ENCODE peak calls at places on chromosomes 16 and 17, in nine cellular contexts. One of them, this sample, is unnamed.

GRCh38 chr16:19645557-19645981 is 72.5 kb downstream of the KNOP1 start:
- DNase-seq in fibroblast of mammary gland: peak
- DNase-seq in stimulated activated CD4-positive, alpha-beta T cell treated with anti-CD3 and anti-CD28 coated beads, Interleukin-4, amount 100 ng/mL, for 4 hours: no peak
- DNase-seq in AG08395: no peak
- DNase-seq in glutamatergic neuron: no peak
- DNase-seq in AG20443: no peak
- DNase-seq in GM13977: no peak
- DNase-seq in activated T-helper 1 cell treated with anti-CD3 and anti-CD28 coated beads, Interleukin-2, amount 50 U/mL, for 16 hours: no peak
- DNase-seq in effector CD4-positive, alpha-beta T cell: no peak
- DNase-seq in this sample: no peak

GRCh38 chr17:50459081-50459676 is 9.5 kb downstream of the CHAD start:
- DNase-seq in stimulated activated CD4-positive, alpha-beta T cell treated with anti-CD3 and anti-CD28 coated beads, Interleukin-4, amount 100 ng/mL, for 4 hours: no peak
- DNase-seq in AG08395: no peak
- DNase-seq in fibroblast of mammary gland: peak
- DNase-seq in glutamatergic neuron: no peak
- DNase-seq in activated T-helper 1 cell treated with anti-CD3 and anti-CD28 coated beads, Interleukin-2, amount 50 U/mL, for 16 hours: no peak
- DNase-seq in GM13977: no peak
- DNase-seq in effector CD4-positive, alpha-beta T cell: no peak
- DNase-seq in AG20443: no peak
- DNase-seq in this sample: no peak

GRCh38 chr16:83115491-83116232 is 488.9 kb downstream of the CDH13 start:
- DNase-seq in GM13977: no peak
- DNase-seq in effector CD4-positive, alpha-beta T cell: no peak
- DNase-seq in glutamatergic neuron: no peak
- DNase-seq in fibroblast of mammary gland: no peak
- DNase-seq in AG08395: no peak
- DNase-seq in stimulated activated CD4-positive, alpha-beta T cell treated with anti-CD3 and anti-CD28 coated beads, Interleukin-4, amount 100 ng/mL, for 4 hours: no peak
- DNase-seq in AG20443: no peak
- DNase-seq in activated T-helper 1 cell treated with anti-CD3 and anti-CD28 coated beads, Interleukin-2, amount 50 U/mL, for 16 hours: no peak
- DNase-seq in this sample: no peak

GRCh38 chr16:30983289-30983889 is 1.6 kb upstream of the HSD3B7 start:
- DNase-seq in fibroblast of mammary gland: no peak
- DNase-seq in glutamatergic neuron: no peak
- DNase-seq in effector CD4-positive, alpha-beta T cell: no peak
- DNase-seq in AG08395: no peak
- DNase-seq in AG20443: no peak
- DNase-seq in activated T-helper 1 cell treated with anti-CD3 and anti-CD28 coated beads, Interleukin-2, amount 50 U/mL, for 16 hours: no peak
- DNase-seq in GM13977: no peak
- DNase-seq in stimulated activated CD4-positive, alpha-beta T cell treated with anti-CD3 and anti-CD28 coated beads, Interleukin-4, amount 100 ng/mL, for 4 hours: no peak
- DNase-seq in this sample: no peak

GRCh38 chr16:66028505-66029216 is 337.8 kb upstream of the CDH5 start:
- DNase-seq in fibroblast of mammary gland: peak
- DNase-seq in stimulated activated CD4-positive, alpha-beta T cell treated with anti-CD3 and anti-CD28 coated beads, Interleukin-4, amount 100 ng/mL, for 4 hours: no peak
- DNase-seq in glutamatergic neuron: no peak
- DNase-seq in AG20443: peak
- DNase-seq in activated T-helper 1 cell treated with anti-CD3 and anti-CD28 coated beads, Interleukin-2, amount 50 U/mL, for 16 hours: no peak
- DNase-seq in GM13977: no peak
- DNase-seq in AG08395: peak
- DNase-seq in effector CD4-positive, alpha-beta T cell: no peak
- DNase-seq in this sample: peak

GRCh38 chr16:87432330-87432915 is 40.3 kb downstream of the MAP1LC3B start:
- DNase-seq in activated T-helper 1 cell treated with anti-CD3 and anti-CD28 coated beads, Interleukin-2, amount 50 U/mL, for 16 hours: no peak
- DNase-seq in fibroblast of mammary gland: no peak
- DNase-seq in glutamatergic neuron: no peak
- DNase-seq in GM13977: no peak
- DNase-seq in AG08395: no peak
- DNase-seq in AG20443: no peak
- DNase-seq in stimulated activated CD4-positive, alpha-beta T cell treated with anti-CD3 and anti-CD28 coated beads, Interleukin-4, amount 100 ng/mL, for 4 hours: no peak
- DNase-seq in effector CD4-positive, alpha-beta T cell: no peak
- DNase-seq in this sample: no peak

GRCh38 chr16:835373-835772 is 34.8 kb upstream of the GNG13 start:
- DNase-seq in glutamatergic neuron: no peak
- DNase-seq in activated T-helper 1 cell treated with anti-CD3 and anti-CD28 coated beads, Interleukin-2, amount 50 U/mL, for 16 hours: no peak
- DNase-seq in effector CD4-positive, alpha-beta T cell: no peak
- DNase-seq in AG08395: no peak
- DNase-seq in AG20443: no peak
- DNase-seq in stimulated activated CD4-positive, alpha-beta T cell treated with anti-CD3 and anti-CD28 coated beads, Interleukin-4, amount 100 ng/mL, for 4 hours: no peak
- DNase-seq in fibroblast of mammary gland: no peak
- DNase-seq in GM13977: no peak
- DNase-seq in this sample: no peak

GRCh38 chr17:62854026-62854425 is 45.9 kb upstream of the MARCHF10 start:
- DNase-seq in AG20443: no peak
- DNase-seq in stimulated activated CD4-positive, alpha-beta T cell treated with anti-CD3 and anti-CD28 coated beads, Interleukin-4, amount 100 ng/mL, for 4 hours: no peak
- DNase-seq in AG08395: peak
- DNase-seq in GM13977: no peak
- DNase-seq in activated T-helper 1 cell treated with anti-CD3 and anti-CD28 coated beads, Interleukin-2, amount 50 U/mL, for 16 hours: no peak
- DNase-seq in glutamatergic neuron: no peak
- DNase-seq in fibroblast of mammary gland: peak
- DNase-seq in effector CD4-positive, alpha-beta T cell: no peak
- DNase-seq in this sample: no peak

GRCh38 chr16:81137012-81137335 is 40.8 kb upstream of the GCSH start:
- DNase-seq in GM13977: no peak
- DNase-seq in stimulated activated CD4-positive, alpha-beta T cell treated with anti-CD3 and anti-CD28 coated beads, Interleukin-4, amount 100 ng/mL, for 4 hours: no peak
- DNase-seq in AG20443: peak
- DNase-seq in fibroblast of mammary gland: peak
- DNase-seq in glutamatergic neuron: no peak
- DNase-seq in activated T-helper 1 cell treated with anti-CD3 and anti-CD28 coated beads, Interleukin-2, amount 50 U/mL, for 16 hours: no peak
- DNase-seq in AG08395: peak
- DNase-seq in effector CD4-positive, alpha-beta T cell: no peak
- DNase-seq in this sample: no peak

GRCh38 chr17:81395600-81396277 is 482 bp downstream of the BAHCC1 start:
- DNase-seq in fibroblast of mammary gland: no peak
- DNase-seq in stimulated activated CD4-positive, alpha-beta T cell treated with anti-CD3 and anti-CD28 coated beads, Interleukin-4, amount 100 ng/mL, for 4 hours: no peak
- DNase-seq in AG08395: no peak
- DNase-seq in GM13977: no peak
- DNase-seq in glutamatergic neuron: no peak
- DNase-seq in activated T-helper 1 cell treated with anti-CD3 and anti-CD28 coated beads, Interleukin-2, amount 50 U/mL, for 16 hours: no peak
- DNase-seq in AG20443: no peak
- DNase-seq in effector CD4-positive, alpha-beta T cell: no peak
- DNase-seq in this sample: no peak

GRCh38 chr16:13733561-13733960 is 186.4 kb upstream of the ERCC4 start:
- DNase-seq in stimulated activated CD4-positive, alpha-beta T cell treated with anti-CD3 and anti-CD28 coated beads, Interleukin-4, amount 100 ng/mL, for 4 hours: no peak
- DNase-seq in effector CD4-positive, alpha-beta T cell: no peak
- DNase-seq in GM13977: no peak
- DNase-seq in AG08395: no peak
- DNase-seq in AG20443: no peak
- DNase-seq in fibroblast of mammary gland: no peak
- DNase-seq in glutamatergic neuron: no peak
- DNase-seq in activated T-helper 1 cell treated with anti-CD3 and anti-CD28 coated beads, Interleukin-2, amount 50 U/mL, for 16 hours: no peak
- DNase-seq in this sample: no peak

GRCh38 chr17:28885363-28885762 is 12.2 kb downstream of the FLOT2 start:
- DNase-seq in AG08395: no peak
- DNase-seq in fibroblast of mammary gland: no peak
- DNase-seq in AG20443: no peak
- DNase-seq in stimulated activated CD4-positive, alpha-beta T cell treated with anti-CD3 and anti-CD28 coated beads, Interleukin-4, amount 100 ng/mL, for 4 hours: no peak
- DNase-seq in glutamatergic neuron: no peak
- DNase-seq in activated T-helper 1 cell treated with anti-CD3 and anti-CD28 coated beads, Interleukin-2, amount 50 U/mL, for 16 hours: no peak
- DNase-seq in effector CD4-positive, alpha-beta T cell: no peak
- DNase-seq in GM13977: no peak
- DNase-seq in this sample: no peak

GRCh38 chr17:34706029-34706428 is 126.6 kb downstream of the TMEM132E start:
- DNase-seq in glutamatergic neuron: no peak
- DNase-seq in activated T-helper 1 cell treated with anti-CD3 and anti-CD28 coated beads, Interleukin-2, amount 50 U/mL, for 16 hours: no peak
- DNase-seq in fibroblast of mammary gland: peak
- DNase-seq in stimulated activated CD4-positive, alpha-beta T cell treated with anti-CD3 and anti-CD28 coated beads, Interleukin-4, amount 100 ng/mL, for 4 hours: no peak
- DNase-seq in effector CD4-positive, alpha-beta T cell: no peak
- DNase-seq in AG08395: peak
- DNase-seq in GM13977: no peak
- DNase-seq in AG20443: peak
- DNase-seq in this sample: no peak

GRCh38 chr16:47374629-47375028 is 86.2 kb downstream of the ITFG1 start:
- DNase-seq in AG20443: no peak
- DNase-seq in activated T-helper 1 cell treated with anti-CD3 and anti-CD28 coated beads, Interleukin-2, amount 50 U/mL, for 16 hours: no peak
- DNase-seq in stimulated activated CD4-positive, alpha-beta T cell treated with anti-CD3 and anti-CD28 coated beads, Interleukin-4, amount 100 ng/mL, for 4 hours: no peak
- DNase-seq in fibroblast of mammary gland: no peak
- DNase-seq in effector CD4-positive, alpha-beta T cell: no peak
- DNase-seq in glutamatergic neuron: no peak
- DNase-seq in GM13977: no peak
- DNase-seq in AG08395: no peak
- DNase-seq in this sample: no peak

GRCh38 chr17:63275318-63275967 is 170.7 kb downstream of the CYB561 start:
- DNase-seq in glutamatergic neuron: no peak
- DNase-seq in AG08395: peak
- DNase-seq in fibroblast of mammary gland: peak
- DNase-seq in activated T-helper 1 cell treated with anti-CD3 and anti-CD28 coated beads, Interleukin-2, amount 50 U/mL, for 16 hours: no peak
- DNase-seq in stimulated activated CD4-positive, alpha-beta T cell treated with anti-CD3 and anti-CD28 coated beads, Interleukin-4, amount 100 ng/mL, for 4 hours: no peak
- DNase-seq in effector CD4-positive, alpha-beta T cell: no peak
- DNase-seq in GM13977: no peak
- DNase-seq in AG20443: peak
- DNase-seq in this sample: peak

GRCh38 chr17:29573871-29574731 is 5.6 kb downstream of the TP53I13 start:
- DNase-seq in effector CD4-positive, alpha-beta T cell: no peak
- DNase-seq in GM13977: no peak
- DNase-seq in activated T-helper 1 cell treated with anti-CD3 and anti-CD28 coated beads, Interleukin-2, amount 50 U/mL, for 16 hours: no peak
- DNase-seq in stimulated activated CD4-positive, alpha-beta T cell treated with anti-CD3 and anti-CD28 coated beads, Interleukin-4, amount 100 ng/mL, for 4 hours: no peak
- DNase-seq in glutamatergic neuron: peak
- DNase-seq in fibroblast of mammary gland: no peak
- DNase-seq in AG20443: no peak
- DNase-seq in AG08395: no peak
- DNase-seq in this sample: no peak

GRCh38 chr16:47142469-47143328 is 1.0 kb downstream of the NETO2 start:
- DNase-seq in activated T-helper 1 cell treated with anti-CD3 and anti-CD28 coated beads, Interleukin-2, amount 50 U/mL, for 16 hours: no peak
- DNase-seq in AG08395: peak
- DNase-seq in effector CD4-positive, alpha-beta T cell: no peak
- DNase-seq in GM13977: peak
- DNase-seq in stimulated activated CD4-positive, alpha-beta T cell treated with anti-CD3 and anti-CD28 coated beads, Interleukin-4, amount 100 ng/mL, for 4 hours: peak
- DNase-seq in AG20443: peak
- DNase-seq in glutamatergic neuron: peak
- DNase-seq in fibroblast of mammary gland: peak
- DNase-seq in this sample: no peak

GRCh38 chr17:76747716-76748360 is 9.9 kb downstream of the MFSD11 start:
- DNase-seq in fibroblast of mammary gland: no peak
- DNase-seq in stimulated activated CD4-positive, alpha-beta T cell treated with anti-CD3 and anti-CD28 coated beads, Interleukin-4, amount 100 ng/mL, for 4 hours: no peak
- DNase-seq in activated T-helper 1 cell treated with anti-CD3 and anti-CD28 coated beads, Interleukin-2, amount 50 U/mL, for 16 hours: no peak
- DNase-seq in glutamatergic neuron: no peak
- DNase-seq in AG08395: no peak
- DNase-seq in GM13977: no peak
- DNase-seq in AG20443: no peak
- DNase-seq in effector CD4-positive, alpha-beta T cell: no peak
- DNase-seq in this sample: no peak

GRCh38 chr16:47262938-47263337 is 119.2 kb upstream of the NETO2 start:
- DNase-seq in fibroblast of mammary gland: no peak
- DNase-seq in AG20443: no peak
- DNase-seq in AG08395: no peak
- DNase-seq in stimulated activated CD4-positive, alpha-beta T cell treated with anti-CD3 and anti-CD28 coated beads, Interleukin-4, amount 100 ng/mL, for 4 hours: no peak
- DNase-seq in activated T-helper 1 cell treated with anti-CD3 and anti-CD28 coated beads, Interleukin-2, amount 50 U/mL, for 16 hours: no peak
- DNase-seq in GM13977: no peak
- DNase-seq in effector CD4-positive, alpha-beta T cell: no peak
- DNase-seq in glutamatergic neuron: no peak
- DNase-seq in this sample: no peak

GRCh38 chr16:47636501-47637090 is 175.5 kb downstream of the PHKB start:
- DNase-seq in AG20443: no peak
- DNase-seq in activated T-helper 1 cell treated with anti-CD3 and anti-CD28 coated beads, Interleukin-2, amount 50 U/mL, for 16 hours: no peak
- DNase-seq in AG08395: no peak
- DNase-seq in fibroblast of mammary gland: no peak
- DNase-seq in glutamatergic neuron: no peak
- DNase-seq in GM13977: no peak
- DNase-seq in effector CD4-positive, alpha-beta T cell: no peak
- DNase-seq in stimulated activated CD4-positive, alpha-beta T cell treated with anti-CD3 and anti-CD28 coated beads, Interleukin-4, amount 100 ng/mL, for 4 hours: no peak
- DNase-seq in this sample: no peak

GRCh38 chr17:75749545-75750389 is 15.2 kb downstream of the GALK1 start:
- DNase-seq in stimulated activated CD4-positive, alpha-beta T cell treated with anti-CD3 and anti-CD28 coated beads, Interleukin-4, amount 100 ng/mL, for 4 hours: peak
- DNase-seq in AG20443: peak
- DNase-seq in activated T-helper 1 cell treated with anti-CD3 and anti-CD28 coated beads, Interleukin-2, amount 50 U/mL, for 16 hours: peak
- DNase-seq in AG08395: peak
- DNase-seq in glutamatergic neuron: peak
- DNase-seq in fibroblast of mammary gland: peak
- DNase-seq in GM13977: peak
- DNase-seq in effector CD4-positive, alpha-beta T cell: peak
- DNase-seq in this sample: peak

This sample was measured in HTR-8/SVneo.